ENCODE peak calls at places on chromosomes 11 and 22, in four cellular contexts. A, I, E and S are unnamed samples.

GRCh38 chr11:125494987-125495725 is 909 bp downstream of the FEZ1 start:
- DNase-seq in A (peak), I (peak), E (peak), S (no peak)

GRCh38 chr11:122285021-122285420 is 169.0 kb upstream of the BLID start:
- DNase-seq in I (peak), E (no peak), A (no peak), S (no peak)

GRCh38 chr11:17687946-17688670 is 31.3 kb upstream of the MYOD1 start:
- DNase-seq in I (no peak), E (no peak), A (no peak), S (no peak)

GRCh38 chr11:91248199-91248807 is 976.3 kb upstream of the FAT3 start:
- DNase-seq in A (no peak), E (no peak), I (peak), S (no peak)

GRCh38 chr22:39133871-39134270 is 18.6 kb downstream of the CBX7 start:
- DNase-seq in E (no peak), A (no peak), I (no peak), S (no peak)

GRCh38 chr11:57547854-57548377 is 10.5 kb downstream of the SMTNL1 start:
- DNase-seq in A (no peak), I (no peak), E (no peak), S (no peak)

GRCh38 chr11:69297225-69297925 is 3.4 kb downstream of the MYEOV start:
- DNase-seq in I (peak), A (peak), E (peak), S (peak)

GRCh38 chr11:128888034-128888985 is 2.8 kb upstream of the KCNJ5 start:
- DNase-seq in A (no peak), E (no peak), I (no peak), S (no peak)

GRCh38 chr22:41197046-41197807 is 7.9 kb upstream of the L3MBTL2 start:
- DNase-seq in I (peak), A (peak), E (peak), S (peak)

GRCh38 chr22:27866136-27867091 is 52.6 kb downstream of the PITPNB start:
- DNase-seq in A (no peak), I (peak), E (peak), S (no peak)

GRCh38 chr11:106208795-106209194 is 131.3 kb downstream of the AASDHPPT start:
- DNase-seq in E (no peak), A (no peak), I (no peak), S (no peak)

GRCh38 chr11:33828604-33829429 is 54.5 kb upstream of the FBXO3 start:
- DNase-seq in A (no peak), E (no peak), I (no peak), S (no peak)

GRCh38 chr11:71483689-71484088 is 30.7 kb downstream of the NADSYN1 start:
- DNase-seq in A (no peak), I (no peak), E (no peak), S (no peak)

GRCh38 chr11:74634537-74634936 is 42.2 kb downstream of the POLD3 start:
- DNase-seq in I (peak), A (no peak), E (peak), S (no peak)

GRCh38 chr11:82871646-82872045 is 28.6 kb downstream of the PRCP start:
- DNase-seq in E (no peak), A (no peak), I (no peak), S (no peak)

GRCh38 chr11:93784152-93784934 is at the start of gene MED17:
- DNase-seq in E (peak), I (peak), A (peak), S (peak)

GRCh38 chr11:43021466-43021865 is 290.3 kb upstream of the API5 start:
- DNase-seq in I (no peak), E (no peak), A (no peak), S (no peak)

GRCh38 chr11:85595285-85595884 is 31.8 kb downstream of the DLG2 start:
- DNase-seq in A (no peak), I (peak), E (no peak), S (no peak)

GRCh38 chr11:116909245-116909644 is 71.8 kb upstream of the APOA1 start:
- DNase-seq in I (no peak), A (no peak), E (no peak), S (no peak)

GRCh38 chr11:75328426-75329277 is 22.8 kb downstream of the ARRB1 start:
- DNase-seq in I (peak), A (peak), E (peak), S (peak)

GRCh38 chr22:46935506-46936377 is 173.3 kb downstream of the TBC1D22A start:
- DNase-seq in I (no peak), E (no peak), A (no peak), S (peak)

GRCh38 chr22:48662476-48663150 is 1165.1 kb downstream of the BRD1 start:
- DNase-seq in E (no peak), I (no peak), A (no peak), S (no peak)

GRCh38 chr22:19040581-19041402 is 81.4 kb downstream of the DGCR2 start:
- DNase-seq in A (no peak), E (no peak), I (no peak), S (no peak)

GRCh38 chr11:33344611-33345010 is 87.4 kb downstream of the HIPK3 start:
- DNase-seq in I (peak), A (no peak), E (no peak), S (no peak)

GRCh38 chr11:120674537-120674936 is 163.0 kb downstream of the GRIK4 start:
- DNase-seq in A (no peak), E (no peak), I (peak), S (no peak)

GRCh38 chr11:116509566-116509965 is 263.2 kb downstream of the BUD13 start:
- DNase-seq in A (no peak), I (no peak), E (no peak), S (no peak)

GRCh38 chr11:69700278-69701140 is 3.3 kb downstream of the FGF19 start:
- DNase-seq in E (no peak), I (peak), A (peak), S (no peak)

GRCh38 chr22:38641476-38641875 is 14.7 kb downstream of the FAM227A start:
- DNase-seq in I (no peak), A (no peak), E (no peak), S (no peak)

GRCh38 chr22:36860017-36860416 is 789 bp upstream of the NCF4 start:
- DNase-seq in I (no peak), A (no peak), E (no peak), S (peak)

GRCh38 chr11:123665321-123665720 is 10.9 kb upstream of the SCN3B start:
- DNase-seq in I (no peak), A (no peak), E (no peak), S (no peak)

GRCh38 chr11:16278273-16278672 is 78.1 kb downstream of the SOX6 start:
- DNase-seq in I (no peak), A (no peak), E (no peak), S (no peak)

GRCh38 chr22:30310881-30311771 is 15.6 kb downstream of the TBC1D10A start:
- DNase-seq in E (peak), A (peak), I (peak), S (peak)

GRCh38 chr22:37077802-37078448 is 26.4 kb downstream of the KCTD17 start:
- DNase-seq in A (no peak), E (peak), I (peak), S (peak)

GRCh38 chr11:123977731-123978347 is at the start of gene OR10S1:
- DNase-seq in E (no peak), I (no peak), A (no peak), S (no peak)

GRCh38 chr11:61963016-61963281 is 4.5 kb downstream of the FTH1 start:
- DNase-seq in E (peak), A (no peak), I (peak), S (no peak)

DNA sequence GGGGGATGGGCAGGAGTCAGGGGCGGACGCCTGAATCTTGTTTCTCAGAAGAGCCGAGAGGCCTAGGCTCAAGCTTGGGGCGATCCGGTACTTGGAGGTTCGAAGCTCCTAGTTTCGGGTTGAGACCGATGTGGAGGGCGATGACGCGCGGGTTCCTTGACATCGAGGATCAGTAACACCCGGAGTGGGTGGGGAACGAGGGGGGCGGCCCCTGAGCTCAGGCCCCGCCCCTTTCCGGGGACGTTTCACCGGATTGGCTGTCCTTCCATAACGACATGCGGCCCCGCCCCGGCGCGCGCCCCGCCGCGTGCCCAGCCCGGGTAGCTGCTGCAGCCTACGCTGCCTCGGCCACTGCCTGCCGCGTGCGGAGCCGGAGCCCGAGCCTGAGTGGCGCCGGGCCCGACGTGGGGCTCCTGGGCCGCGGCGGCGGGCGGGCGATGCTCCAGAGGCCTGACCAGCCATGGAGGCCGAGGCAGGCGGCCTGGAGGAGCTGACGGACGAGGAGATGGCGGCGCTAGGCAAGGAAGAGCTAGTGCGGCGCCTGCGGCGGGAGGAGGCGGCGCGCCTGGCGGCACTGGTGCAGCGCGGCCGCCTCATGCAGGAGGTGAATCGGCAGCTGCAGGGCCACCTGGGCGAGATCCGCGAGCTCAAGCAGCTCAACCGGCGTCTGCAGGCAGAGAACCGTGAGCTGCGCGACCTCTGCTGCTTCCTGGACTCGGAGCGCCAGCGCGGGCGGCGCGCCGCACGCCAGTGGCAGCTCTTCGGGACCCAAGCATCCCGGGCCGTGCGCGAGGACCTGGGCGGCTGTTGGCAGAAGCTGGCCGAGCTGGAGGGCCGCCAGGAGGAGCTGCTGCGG is at the start of gene CCDC85B:
- DNase-seq in A (peak), I (peak), E (peak), S (peak)
- TF ChIP-seq POLR2A in A (peak), I (peak), E (peak), S (peak)

GRCh38 chr22:23763579-23764331 is 965 bp downstream of the C22orf15 start:
- DNase-seq in I (no peak), E (no peak), A (no peak), S (no peak)
- H3K4me3 ChIP-seq in I (no peak), E (no peak), A (no peak), S (no peak)

DNA sequence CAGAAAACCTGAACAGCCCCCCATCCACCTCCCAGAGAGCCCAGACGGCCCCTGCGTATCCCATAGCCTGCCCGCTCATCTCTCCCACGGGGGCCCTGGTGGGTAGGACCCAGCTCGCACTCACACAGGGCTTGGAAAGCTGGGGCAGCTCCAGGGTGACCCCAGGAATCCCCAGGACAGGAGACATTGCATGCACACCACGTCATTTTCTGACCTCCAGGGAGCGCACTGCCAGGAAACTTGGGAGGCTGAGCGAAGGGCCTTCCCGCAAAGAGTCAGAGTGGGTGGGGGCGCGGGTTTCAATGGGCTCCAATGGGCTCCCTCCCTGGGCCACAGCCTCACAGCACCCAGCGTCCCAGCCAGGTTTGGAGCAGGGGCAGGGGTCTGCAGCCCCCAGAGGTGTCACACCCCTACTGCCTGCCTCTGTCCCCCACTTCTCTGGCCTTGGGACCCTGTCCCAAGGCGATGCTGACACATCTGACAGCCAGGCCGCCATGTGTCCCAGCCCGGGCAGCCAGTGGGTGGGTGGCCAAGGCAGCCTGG is 8.2 kb upstream of the SYT8 start:
- DNase-seq in I (peak), A (peak), E (no peak), S (peak)
- TF ChIP-seq CTCF in I (peak), A (no peak), E (no peak), S (no peak)

GRCh38 chr11:67432655-67433349 is 4.5 kb downstream of the RPS6KB2 start:
- DNase-seq in I (no peak), A (no peak), E (no peak), S (no peak)

GRCh38 chr11:67435031-67435726 is 2.3 kb downstream of the PTPRCAP start:
- DNase-seq in E (no peak), A (no peak), I (no peak), S (no peak)

GRCh38 chr11:67434395-67434881 is 3.0 kb downstream of the PTPRCAP start:
- DNase-seq in I (no peak), E (no peak), A (no peak), S (no peak)

GRCh38 chr11:67435727-67436458 is 1.6 kb downstream of the PTPRCAP start:
- DNase-seq in E (no peak), A (no peak), I (no peak), S (no peak)

GRCh38 chr11:67433536-67434394 is 3.7 kb downstream of the PTPRCAP start:
- DNase-seq in E (no peak), A (no peak), I (no peak), S (no peak)
- TF ChIP-seq POLR2A in E (no peak), A (no peak), I (no peak), S (no peak)

DNA sequence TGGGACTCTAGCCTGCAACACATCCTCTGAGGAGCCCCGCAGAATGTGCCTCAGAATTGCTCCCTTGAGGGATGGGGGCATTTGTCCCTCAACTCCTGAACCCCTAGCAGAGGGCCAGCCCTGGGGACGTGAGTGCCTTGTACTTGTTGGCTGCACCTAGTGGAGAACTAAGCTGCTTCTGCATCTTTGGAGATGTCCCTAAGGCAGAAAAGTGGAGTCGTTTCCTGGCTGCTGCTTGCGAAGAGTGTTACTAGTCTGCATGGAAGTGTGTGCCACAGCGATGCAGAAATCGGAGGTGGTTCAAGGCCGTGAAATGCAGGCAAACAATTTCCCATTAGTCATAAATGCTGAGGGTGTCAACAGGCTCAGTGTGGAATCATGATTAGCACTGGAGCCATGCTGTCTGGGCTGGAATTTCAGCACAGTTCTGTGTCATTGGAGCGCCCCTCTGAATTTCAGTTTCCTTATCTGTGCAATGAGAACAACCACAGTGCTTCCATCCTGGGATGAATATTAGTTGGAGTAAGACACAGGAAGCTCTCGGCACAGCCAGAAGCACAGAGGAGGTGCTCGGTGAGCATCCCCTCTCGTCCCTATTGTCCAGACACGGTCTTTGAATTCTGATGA is 56.5 kb downstream of the MIAT start:
- DNase-seq in E (no peak), A (no peak), I (no peak), S (no peak)
- H3K4me3 ChIP-seq in E (no peak), A (no peak), I (no peak), S (no peak)

GRCh38 chr22:45645526-45646414 is 25.9 kb upstream of the ATXN10 start:
- DNase-seq in A (peak), I (peak), E (peak), S (peak)
- TF ChIP-seq CTCF in A (peak), I (peak), E (peak), S (no peak)

GRCh38 chr22:20864186-20864908 is 5.5 kb downstream of the SNAP29 start:
- DNase-seq in A (no peak), I (no peak), E (no peak), S (no peak)

GRCh38 chr22:20865869-20866445 is 7.2 kb downstream of the SNAP29 start:
- DNase-seq in E (no peak), I (no peak), A (no peak), S (no peak)

GRCh38 chr22:20862540-20862939 is 3.7 kb downstream of the SNAP29 start:
- DNase-seq in A (no peak), I (no peak), E (no peak), S (no peak)

GRCh38 chr22:20865331-20865730 is 6.5 kb downstream of the SNAP29 start:
- DNase-seq in E (no peak), A (no peak), I (no peak), S (no peak)

DNA sequence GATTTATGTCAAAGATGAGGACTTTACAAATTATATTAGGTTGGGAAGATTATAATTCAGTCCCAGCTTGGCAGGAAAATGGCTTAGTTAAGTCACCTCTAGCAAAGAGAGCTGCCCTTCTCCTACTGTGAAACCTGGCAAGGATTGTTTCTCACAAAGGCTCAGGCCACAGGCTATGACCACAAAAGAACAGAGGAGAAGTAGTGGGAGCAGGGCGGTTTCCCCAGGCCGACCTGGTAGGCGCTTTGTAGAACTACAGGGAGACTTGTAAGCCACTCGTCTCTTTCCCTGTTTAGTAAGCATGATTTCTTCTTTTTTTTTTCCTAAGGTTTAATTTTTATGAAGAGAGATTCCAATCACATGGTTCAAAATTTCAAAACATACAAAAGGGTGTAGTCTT is 4.5 kb downstream of the SNAP29 start:
- DNase-seq in I (no peak), E (no peak), A (no peak), S (no peak)
- TF ChIP-seq POLR2A in I (no peak), E (no peak), A (no peak), S (no peak)

GRCh38 chr11:67409781-67410368 is 5.6 kb upstream of the CARNS1 start:
- DNase-seq in A (no peak), E (no peak), I (no peak), S (no peak)
- H3K4me3 ChIP-seq in A (no peak), E (no peak), I (no peak), S (no peak)